ENCODE peak calls at places on chromosomes 16 and 17, in four cellular contexts. D is mesenchymal stem cell, P is SK-N-SH, E is DND-41. J is an unnamed sample.
A peak's percentile ranks its signal among the peaks of the same experiment; 100 is the strongest.

GRCh38 chr17:31803494-31804213 is 55.4 kb downstream of the COPRS start:
- DNase-seq in D (peak; percentile 44), P (no peak), E (no peak), J (no peak)

GRCh38 chr17:40176409-40177110 is 710 bp upstream of the RAPGEFL1 start:
- DNase-seq in E (no peak), D (no peak), P (no peak), J (no peak)

GRCh38 chr16:745739-746138 is 4.9 kb upstream of the CIAO3 start:
- DNase-seq in D (no peak), P (peak; percentile 81), E (no peak), J (peak; percentile 86)

GRCh38 chr16:66678314-66678713 is 18.2 kb downstream of the CMTM4 start:
- DNase-seq in P (no peak), D (no peak), E (no peak), J (no peak)

GRCh38 chr17:28169621-28170349 is 127.3 kb downstream of the NLK start:
- DNase-seq in E (no peak), D (no peak), P (no peak), J (no peak)

GRCh38 chr17:1997146-1997586 is 28.0 kb downstream of the RTN4RL1 start:
- DNase-seq in D (no peak), P (no peak), E (no peak), J (no peak)

GRCh38 chr16:9119795-9120194 is 28.4 kb downstream of the HAPSTR1 start:
- DNase-seq in E (no peak), D (no peak), P (no peak), J (no peak)

GRCh38 chr17:30495586-30495985 is 18.4 kb downstream of the GOSR1 start:
- DNase-seq in P (no peak), D (no peak), E (no peak), J (no peak)

GRCh38 chr16:30875881-30876791 is 17.7 kb downstream of the BCL7C start:
- DNase-seq in P (peak; percentile 55), D (peak; percentile 1), E (peak; percentile 56), J (peak; percentile 31)

GRCh38 chr17:64573214-64573613 is 66.4 kb downstream of the CEP95 start:
- DNase-seq in D (no peak), E (no peak), P (no peak), J (no peak)

GRCh38 chr16:987846-988245 is 6.3 kb downstream of the SOX8 start:
- DNase-seq in E (no peak), P (peak; percentile 41), D (no peak), J (no peak)

GRCh38 chr17:74199306-74200092 is 4.0 kb upstream of the RPL38 start:
- DNase-seq in E (peak; percentile 32), D (peak; percentile 56), P (peak; percentile 93), J (peak; percentile 78)

GRCh38 chr16:71985262-71985974 is 14.8 kb downstream of the PKD1L3 start:
- DNase-seq in P (no peak), E (no peak), D (no peak), J (no peak)

GRCh38 chr16:23597003-23597756 is 1.1 kb upstream of the NDUFAB1 start:
- DNase-seq in P (peak; percentile 42), E (peak; percentile 11), D (no peak), J (peak; percentile 78)

GRCh38 chr17:8868092-8868491 is 618 bp upstream of the PIK3R6 start:
- DNase-seq in E (no peak), P (no peak), D (no peak), J (no peak)

GRCh38 chr16:66262253-66263167 is 104.0 kb upstream of the CDH5 start:
- DNase-seq in P (no peak), E (no peak), D (peak; percentile 59), J (no peak)

GRCh38 chr16:22664132-22664531 is 149.8 kb upstream of the HS3ST2 start:
- DNase-seq in E (no peak), D (no peak), P (no peak), J (no peak)

GRCh38 chr17:56213031-56213430 is 59.8 kb downstream of the ANKFN1 start:
- DNase-seq in D (no peak), E (no peak), P (no peak), J (no peak)

GRCh38 chr16:10136916-10137315 is 45.3 kb downstream of the GRIN2A start:
- DNase-seq in P (no peak), E (no peak), D (no peak), J (peak; percentile 50)

GRCh38 chr17:11986939-11987329 is 10.3 kb downstream of the ZNF18 start:
- DNase-seq in E (no peak), D (peak; percentile 57), P (peak; percentile 41), J (peak; percentile 56)

GRCh38 chr16:49603956-49604355 is 230.4 kb downstream of the C16orf78 start:
- DNase-seq in D (no peak), E (no peak), P (no peak), J (no peak)

GRCh38 chr16:67672739-67673662 is 6.4 kb downstream of the C16orf86 start:
- DNase-seq in D (peak; percentile 76), E (peak; percentile 50), P (peak; percentile 84), J (peak; percentile 80)

GRCh38 chr17:63834431-63835166 is 7.1 kb upstream of the FTSJ3 start:
- DNase-seq in E (peak; percentile 68), D (peak; percentile 89), P (peak; percentile 87), J (peak; percentile 82)

GRCh38 chr16:84014570-84015327 is 27.8 kb downstream of the SLC38A8 start:
- DNase-seq in P (no peak), D (no peak), E (no peak), J (no peak)

GRCh38 chr17:51668155-51668962 is 408.0 kb downstream of the UTP18 start:
- DNase-seq in P (no peak), D (no peak), E (no peak), J (no peak)

GRCh38 chr16:56277040-56277439 is 85.8 kb downstream of the GNAO1 start:
- DNase-seq in P (peak; percentile 55), E (no peak), D (no peak), J (peak; percentile 70)

GRCh38 chr16:55052335-55053070 is 121.8 kb downstream of the IRX5 start:
- DNase-seq in E (no peak), D (no peak), P (no peak), J (no peak)

GRCh38 chr17:6470146-6470718 is 26.0 kb downstream of the PIMREG start:
- DNase-seq in D (no peak), E (no peak), P (no peak), J (no peak)

GRCh38 chr16:47143677-47144558 is at the start of gene NETO2:
- DNase-seq in E (no peak), D (peak; percentile 66), P (peak; percentile 88), J (peak; percentile 88)

GRCh38 chr17:79988163-79988971 is 47.3 kb downstream of the TBC1D16 start:
- DNase-seq in P (no peak), D (peak; percentile 60), E (no peak), J (no peak)

GRCh38 chr16:56609463-56609921 is 1.1 kb downstream of the MT2A start:
- DNase-seq in D (peak; percentile 98), E (peak; percentile 83), P (peak; percentile 69), J (peak; percentile 29)

GRCh38 chr16:85673529-85674417 is 15.0 kb downstream of the GINS2 start:
- DNase-seq in P (peak; percentile 78), D (no peak), E (no peak), J (no peak)

GRCh38 chr16:87833548-87833947 is 35.8 kb downstream of the SLC7A5 start:
- DNase-seq in E (no peak), D (no peak), P (no peak), J (no peak)
- H3K4me1 ChIP-seq in E (no peaks in the 10 kb centered on the region), D (peaks cover 20% of the 10 kb centered on the region), P (peaks cover 7% of the 10 kb centered on the region), J (peaks cover 8% of the 10 kb centered on the region)

GRCh38 chr17:47188266-47188665 is 829 bp downstream of the CDC27 start:
- DNase-seq in E (peak; percentile 24), D (peak; percentile 85), P (peak; percentile 42), J (no peak)
- H2AFZ ChIP-seq in E (peak overlapping the region; percentile 82), D (no peak overlapping the region), P (peak overlapping the region; percentile 66), J (peak overlapping the region; percentile 70)

GRCh38 chr17:77887110-77887463 is 71.4 kb upstream of the TNRC6C start:
- DNase-seq in D (no peak), E (no peak), P (no peak), J (no peak)
- H3K4me2 ChIP-seq in D (no peak overlapping the region), E (no peak overlapping the region), P (no peak overlapping the region), J (peak overlapping the region; percentile 54)

GRCh38 chr17:82281076-82281475 is 7.6 kb upstream of the CSNK1D start:
- DNase-seq in P (no peak), E (no peak), D (no peak), J (no peak)
- H3K4me1 ChIP-seq in P (peaks cover 23% of the 10 kb centered on the region), E (no peaks in the 10 kb centered on the region), D (peaks cover 32% of the 10 kb centered on the region), J (peaks cover 5% of the 10 kb centered on the region)

GRCh38 chr16:57689772-57690558 is 4.6 kb upstream of the DRC7 start:
- DNase-seq in D (no peak), P (no peak), E (peak; percentile 92), J (no peak)

GRCh38 chr16:57686577-57686976 is 8.0 kb upstream of the DRC7 start:
- DNase-seq in P (no peak), E (no peak), D (no peak), J (no peak)

GRCh38 chr16:57688487-57688986 is 6.1 kb upstream of the DRC7 start:
- DNase-seq in D (no peak), E (no peak), P (no peak), J (no peak)

GRCh38 chr16:57690782-57691471 is 3.7 kb upstream of the DRC7 start:
- DNase-seq in D (no peak), P (no peak), E (no peak), J (no peak)

DNA sequence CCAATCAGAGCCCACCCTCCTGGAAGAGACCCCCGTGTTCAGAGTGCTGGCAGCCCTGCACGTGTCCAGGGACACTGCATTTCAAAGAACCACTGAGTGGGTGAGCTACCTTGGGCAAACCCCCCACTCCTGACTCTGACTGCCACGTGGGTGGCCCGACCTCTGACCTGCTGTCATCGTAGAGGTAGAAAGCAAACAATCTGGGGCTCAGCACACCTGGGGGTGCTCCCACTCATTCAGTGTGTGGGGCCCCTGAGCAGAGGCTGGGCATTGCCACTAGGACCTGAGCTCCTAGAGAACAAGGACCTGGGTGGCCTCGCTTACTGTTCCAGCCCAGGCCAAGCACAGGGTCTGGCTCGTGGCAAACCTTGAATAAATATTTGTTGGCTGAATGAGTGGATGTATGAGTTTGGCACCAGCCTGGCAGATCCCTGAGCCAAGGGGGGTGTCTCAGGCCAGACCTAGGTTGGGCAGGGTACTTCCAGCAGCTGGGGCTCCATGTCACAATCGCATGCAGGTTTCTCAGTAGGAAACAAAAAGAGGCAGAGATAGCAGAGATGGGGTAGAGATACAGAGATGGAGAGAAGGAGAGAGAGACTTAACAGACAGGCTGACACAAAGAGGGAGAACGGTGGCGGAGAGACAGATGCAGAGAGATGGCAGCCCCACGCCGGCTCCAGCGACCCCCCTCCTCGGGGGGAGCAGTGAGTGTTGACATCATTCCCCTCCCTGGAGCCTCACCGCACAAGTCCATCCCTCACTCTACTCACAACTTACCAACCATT is 5.4 kb upstream of the DRC7 start:
- DNase-seq in P (peak; percentile 30), E (no peak), D (no peak), J (no peak)
- H2AFZ ChIP-seq in P (no peak overlapping the region), E (peak overlapping the region; percentile 85), D (no peak overlapping the region), J (no peak overlapping the region)

GRCh38 chr17:57260325-57261083 is 4.2 kb downstream of the MSI2 start:
- DNase-seq in P (no peak), D (no peak), E (no peak), J (no peak)
- H3K4me2 ChIP-seq in P (no peak overlapping the region), D (no peak overlapping the region), E (peak overlapping the region; percentile 88), J (peak overlapping the region; percentile 86)

DNA sequence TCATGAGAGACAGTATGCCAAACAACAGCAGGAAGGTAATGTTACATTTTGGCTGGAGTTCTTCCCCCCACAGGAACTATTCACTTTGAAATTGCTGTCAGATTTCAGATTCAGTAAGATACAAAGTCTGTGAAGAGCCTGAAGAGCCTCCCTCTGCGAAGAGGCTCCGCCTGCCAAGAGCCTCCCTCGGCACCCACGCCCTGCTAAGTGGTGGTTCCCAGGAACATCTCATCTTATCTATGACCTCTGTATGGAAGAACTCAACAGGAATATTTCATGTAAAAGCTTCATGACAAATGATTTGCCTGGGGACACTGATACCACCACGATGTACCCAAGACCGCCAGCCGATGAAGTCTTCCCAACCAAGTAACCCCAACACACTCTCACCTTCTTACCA is 3.2 kb downstream of the ZC3H7A start:
- DNase-seq in E (no peak), D (no peak), P (no peak), J (no peak)
- H3K4me1 ChIP-seq in E (peaks cover 44% of the 10 kb centered on the region), D (peaks cover 27% of the 10 kb centered on the region), P (peaks cover 29% of the 10 kb centered on the region), J (peaks cover 20% of the 10 kb centered on the region)